ENCODE peak calls at places on chromosomes 16 and 17, in nine cellular contexts. One of them, this sample, is unnamed.
A peak's percentile ranks its signal among the peaks of the same experiment; 100 is the strongest.

GRCh38 chr17:2397247-2398171 is 3.4 kb downstream of the MNT start:
- DNase-seq in lower leg skin: no peak
- DNase-seq in fibroblast of villous mesenchyme: no peak
- DNase-seq in WTC11: no peak
- DNase-seq in A549: no peak
- DNase-seq in cardiac muscle cell: no peak
- DNase-seq in epithelial cell of esophagus: no peak
- DNase-seq in heart left ventricle: no peak
- DNase-seq in GM06990: no peak
- DNase-seq in this sample: no peak

GRCh38 chr16:84844049-84844350 is 24.2 kb downstream of the CRISPLD2 start:
- DNase-seq in lower leg skin: no peak
- DNase-seq in fibroblast of villous mesenchyme: peak; percentile 22
- DNase-seq in WTC11: no peak
- DNase-seq in A549: no peak
- DNase-seq in cardiac muscle cell: no peak
- DNase-seq in epithelial cell of esophagus: no peak
- DNase-seq in heart left ventricle: no peak
- DNase-seq in GM06990: no peak
- DNase-seq in this sample: no peak

GRCh38 chr17:42124256-42124655 is 1.7 kb downstream of the HSPB9 start:
- DNase-seq in lower leg skin: no peak
- DNase-seq in fibroblast of villous mesenchyme: no peak
- DNase-seq in WTC11: no peak
- DNase-seq in A549: no peak
- DNase-seq in cardiac muscle cell: no peak
- DNase-seq in epithelial cell of esophagus: no peak
- DNase-seq in heart left ventricle: no peak
- DNase-seq in GM06990: no peak
- DNase-seq in this sample: no peak

GRCh38 chr17:47315451-47316266 is 8.1 kb upstream of the EFCAB13 start:
- DNase-seq in lower leg skin: peak; percentile 52
- DNase-seq in fibroblast of villous mesenchyme: peak; percentile 91
- DNase-seq in WTC11: no peak
- DNase-seq in A549: peak; percentile 78
- DNase-seq in cardiac muscle cell: peak; percentile 90
- DNase-seq in epithelial cell of esophagus: peak; percentile 76
- DNase-seq in heart left ventricle: peak; percentile 31
- DNase-seq in GM06990: no peak
- DNase-seq in this sample: peak; percentile 72

GRCh38 chr16:50847166-50847565 is 105.3 kb downstream of the CYLD start:
- DNase-seq in lower leg skin: no peak
- DNase-seq in fibroblast of villous mesenchyme: no peak
- DNase-seq in WTC11: no peak
- DNase-seq in A549: no peak
- DNase-seq in cardiac muscle cell: no peak
- DNase-seq in epithelial cell of esophagus: no peak
- DNase-seq in heart left ventricle: no peak
- DNase-seq in GM06990: no peak
- DNase-seq in this sample: no peak

GRCh38 chr16:27781195-27781524 is 231.2 kb downstream of the KATNIP start:
- DNase-seq in lower leg skin: peak; percentile 39
- DNase-seq in fibroblast of villous mesenchyme: peak; percentile 30
- DNase-seq in WTC11: no peak
- DNase-seq in A549: no peak
- DNase-seq in cardiac muscle cell: peak; percentile 11
- DNase-seq in epithelial cell of esophagus: no peak
- DNase-seq in heart left ventricle: peak; percentile 25
- DNase-seq in GM06990: no peak
- DNase-seq in this sample: no peak

GRCh38 chr17:4839965-4840892 is 7.1 kb downstream of the MINK1 start:
- DNase-seq in lower leg skin: no peak
- DNase-seq in fibroblast of villous mesenchyme: peak; percentile 44
- DNase-seq in WTC11: no peak
- DNase-seq in A549: no peak
- DNase-seq in cardiac muscle cell: no peak
- DNase-seq in epithelial cell of esophagus: no peak
- DNase-seq in heart left ventricle: no peak
- DNase-seq in GM06990: no peak
- DNase-seq in this sample: no peak

GRCh38 chr17:7842950-7843535 is 9.0 kb downstream of the KDM6B start:
- DNase-seq in lower leg skin: peak; percentile 82
- DNase-seq in fibroblast of villous mesenchyme: peak; percentile 94
- DNase-seq in WTC11: peak; percentile 58
- DNase-seq in A549: peak; percentile 81
- DNase-seq in cardiac muscle cell: peak; percentile 93
- DNase-seq in epithelial cell of esophagus: peak; percentile 96
- DNase-seq in heart left ventricle: peak; percentile 86
- DNase-seq in GM06990: no peak
- DNase-seq in this sample: no peak

GRCh38 chr16:27217256-27217655 is 13.9 kb downstream of the KDM8 start:
- DNase-seq in lower leg skin: no peak
- DNase-seq in fibroblast of villous mesenchyme: peak; percentile 37
- DNase-seq in WTC11: peak; percentile 36
- DNase-seq in A549: no peak
- DNase-seq in cardiac muscle cell: peak; percentile 64
- DNase-seq in epithelial cell of esophagus: no peak
- DNase-seq in heart left ventricle: no peak
- DNase-seq in GM06990: no peak
- DNase-seq in this sample: no peak

GRCh38 chr16:86002178-86002577 is 103.2 kb downstream of the IRF8 start:
- DNase-seq in lower leg skin: no peak
- DNase-seq in fibroblast of villous mesenchyme: no peak
- DNase-seq in WTC11: no peak
- DNase-seq in A549: no peak
- DNase-seq in cardiac muscle cell: no peak
- DNase-seq in epithelial cell of esophagus: no peak
- DNase-seq in heart left ventricle: no peak
- DNase-seq in GM06990: no peak
- DNase-seq in this sample: no peak

GRCh38 chr17:778096-778495 is 4.0 kb downstream of the GLOD4 start:
- DNase-seq in lower leg skin: no peak
- DNase-seq in fibroblast of villous mesenchyme: no peak
- DNase-seq in WTC11: no peak
- DNase-seq in A549: no peak
- DNase-seq in cardiac muscle cell: no peak
- DNase-seq in epithelial cell of esophagus: no peak
- DNase-seq in heart left ventricle: no peak
- DNase-seq in GM06990: no peak
- DNase-seq in this sample: no peak

GRCh38 chr16:74560912-74561311 is 46.0 kb downstream of the GLG1 start:
- DNase-seq in lower leg skin: no peak
- DNase-seq in fibroblast of villous mesenchyme: no peak
- DNase-seq in WTC11: no peak
- DNase-seq in A549: no peak
- DNase-seq in cardiac muscle cell: no peak
- DNase-seq in epithelial cell of esophagus: no peak
- DNase-seq in heart left ventricle: no peak
- DNase-seq in GM06990: no peak
- DNase-seq in this sample: no peak

GRCh38 chr17:56652608-56653007 is 59.1 kb downstream of the NOG start:
- DNase-seq in lower leg skin: no peak
- DNase-seq in fibroblast of villous mesenchyme: no peak
- DNase-seq in WTC11: no peak
- DNase-seq in A549: peak; percentile 19
- DNase-seq in cardiac muscle cell: no peak
- DNase-seq in epithelial cell of esophagus: no peak
- DNase-seq in heart left ventricle: no peak
- DNase-seq in GM06990: no peak
- DNase-seq in this sample: no peak

GRCh38 chr16:80283450-80284392 is 257.1 kb upstream of the DYNLRB2 start:
- DNase-seq in lower leg skin: no peak
- DNase-seq in fibroblast of villous mesenchyme: no peak
- DNase-seq in WTC11: no peak
- DNase-seq in A549: no peak
- DNase-seq in cardiac muscle cell: no peak
- DNase-seq in epithelial cell of esophagus: no peak
- DNase-seq in heart left ventricle: no peak
- DNase-seq in GM06990: no peak
- DNase-seq in this sample: no peak

GRCh38 chr17:59558953-59559352 is 6.5 kb upstream of the DHX40 start:
- DNase-seq in lower leg skin: no peak
- DNase-seq in fibroblast of villous mesenchyme: peak; percentile 40
- DNase-seq in WTC11: no peak
- DNase-seq in A549: no peak
- DNase-seq in cardiac muscle cell: peak; percentile 40
- DNase-seq in epithelial cell of esophagus: peak; percentile 8
- DNase-seq in heart left ventricle: no peak
- DNase-seq in GM06990: no peak
- DNase-seq in this sample: no peak
- TF ChIP-seq CTCF in lower leg skin: no peak
- TF ChIP-seq CTCF in fibroblast of villous mesenchyme: peak; percentile 44
- TF ChIP-seq CTCF in WTC11: no peak
- TF ChIP-seq CTCF in A549: peak; percentile 44
- TF ChIP-seq CTCF in cardiac muscle cell: peak; percentile 37
- TF ChIP-seq CTCF in epithelial cell of esophagus: peak; percentile 28
- TF ChIP-seq CTCF in heart left ventricle: no peak
- TF ChIP-seq CTCF in GM06990: peak; percentile 4
- TF ChIP-seq CTCF in this sample: no peak

GRCh38 chr17:29617125-29617480 is 5.6 kb downstream of the CORO6 start:
- DNase-seq in lower leg skin: peak; percentile 68
- DNase-seq in fibroblast of villous mesenchyme: peak; percentile 73
- DNase-seq in WTC11: peak; percentile 86
- DNase-seq in A549: peak; percentile 88
- DNase-seq in cardiac muscle cell: peak; percentile 83
- DNase-seq in epithelial cell of esophagus: peak; percentile 90
- DNase-seq in heart left ventricle: no peak
- DNase-seq in GM06990: peak; percentile 89
- DNase-seq in this sample: peak; percentile 93

GRCh38 chr17:29620271-29620670 is 2.4 kb downstream of the CORO6 start:
- DNase-seq in lower leg skin: no peak
- DNase-seq in fibroblast of villous mesenchyme: peak; percentile 29
- DNase-seq in WTC11: peak; percentile 47
- DNase-seq in A549: peak; percentile 57
- DNase-seq in cardiac muscle cell: no peak
- DNase-seq in epithelial cell of esophagus: peak; percentile 70
- DNase-seq in heart left ventricle: no peak
- DNase-seq in GM06990: no peak
- DNase-seq in this sample: no peak

GRCh38 chr17:29619251-29619650 is 3.5 kb downstream of the CORO6 start:
- DNase-seq in lower leg skin: no peak
- DNase-seq in fibroblast of villous mesenchyme: peak; percentile 42
- DNase-seq in WTC11: no peak
- DNase-seq in A549: peak; percentile 73
- DNase-seq in cardiac muscle cell: peak; percentile 57
- DNase-seq in epithelial cell of esophagus: peak; percentile 47
- DNase-seq in heart left ventricle: peak; percentile 77
- DNase-seq in GM06990: no peak
- DNase-seq in this sample: no peak

GRCh38 chr17:29617481-29618271 is 5.0 kb downstream of the CORO6 start:
- DNase-seq in lower leg skin: peak; percentile 56
- DNase-seq in fibroblast of villous mesenchyme: peak; percentile 61
- DNase-seq in WTC11: peak; percentile 91
- DNase-seq in A549: peak; percentile 86
- DNase-seq in cardiac muscle cell: peak; percentile 78
- DNase-seq in epithelial cell of esophagus: peak; percentile 87
- DNase-seq in heart left ventricle: peak; percentile 80
- DNase-seq in GM06990: peak; percentile 90
- DNase-seq in this sample: peak; percentile 89

DNA sequence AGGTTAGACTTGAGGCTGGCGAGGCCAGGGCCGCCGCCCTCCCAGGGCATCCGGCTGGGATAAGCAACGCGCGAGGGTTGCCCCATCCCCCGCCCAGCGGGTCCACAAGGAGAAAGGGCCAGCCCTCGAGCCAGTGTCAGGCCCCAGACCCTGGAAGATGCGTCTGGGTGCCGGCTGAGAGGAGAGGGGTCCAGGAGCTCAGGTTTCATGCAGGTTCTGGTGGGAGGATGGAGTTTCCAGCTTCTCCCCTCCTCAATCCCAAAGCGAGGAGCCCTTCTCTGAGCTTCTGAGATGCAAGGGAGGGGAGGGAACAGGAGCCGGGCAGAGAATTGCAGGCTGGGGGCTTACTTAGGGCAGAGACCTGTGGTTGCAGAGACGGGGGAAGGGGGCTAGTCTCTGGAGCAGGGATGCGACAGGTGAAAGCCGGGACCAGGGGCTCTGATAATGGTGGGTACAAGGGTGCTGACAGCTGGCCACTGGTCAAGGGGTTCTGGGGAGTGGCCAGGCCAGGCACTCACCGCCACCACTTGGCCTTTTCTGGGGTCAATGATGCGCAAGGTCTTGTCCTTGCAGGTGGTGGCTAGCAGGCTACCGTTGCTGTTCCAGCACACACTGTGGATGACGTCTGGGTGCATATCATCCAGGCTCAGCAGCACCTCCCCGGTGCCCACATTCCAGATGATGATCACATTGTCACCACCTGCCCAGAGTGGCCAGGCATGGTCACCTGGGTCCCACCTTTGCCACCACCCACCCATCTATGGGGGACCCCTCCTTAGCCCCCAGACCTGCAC is 4.2 kb downstream of the CORO6 start:
- DNase-seq in lower leg skin: no peak
- DNase-seq in fibroblast of villous mesenchyme: no peak
- DNase-seq in WTC11: no peak
- DNase-seq in A549: no peak
- DNase-seq in cardiac muscle cell: no peak
- DNase-seq in epithelial cell of esophagus: no peak
- DNase-seq in heart left ventricle: no peak
- DNase-seq in GM06990: no peak
- DNase-seq in this sample: no peak
- TF ChIP-seq CTCF in lower leg skin: no peak
- TF ChIP-seq CTCF in fibroblast of villous mesenchyme: no peak
- TF ChIP-seq CTCF in WTC11: no peak
- TF ChIP-seq CTCF in A549: peak; percentile 3
- TF ChIP-seq CTCF in cardiac muscle cell: no peak
- TF ChIP-seq CTCF in epithelial cell of esophagus: no peak
- TF ChIP-seq CTCF in heart left ventricle: peak; percentile 3
- TF ChIP-seq CTCF in GM06990: no peak
- TF ChIP-seq CTCF in this sample: no peak

DNA sequence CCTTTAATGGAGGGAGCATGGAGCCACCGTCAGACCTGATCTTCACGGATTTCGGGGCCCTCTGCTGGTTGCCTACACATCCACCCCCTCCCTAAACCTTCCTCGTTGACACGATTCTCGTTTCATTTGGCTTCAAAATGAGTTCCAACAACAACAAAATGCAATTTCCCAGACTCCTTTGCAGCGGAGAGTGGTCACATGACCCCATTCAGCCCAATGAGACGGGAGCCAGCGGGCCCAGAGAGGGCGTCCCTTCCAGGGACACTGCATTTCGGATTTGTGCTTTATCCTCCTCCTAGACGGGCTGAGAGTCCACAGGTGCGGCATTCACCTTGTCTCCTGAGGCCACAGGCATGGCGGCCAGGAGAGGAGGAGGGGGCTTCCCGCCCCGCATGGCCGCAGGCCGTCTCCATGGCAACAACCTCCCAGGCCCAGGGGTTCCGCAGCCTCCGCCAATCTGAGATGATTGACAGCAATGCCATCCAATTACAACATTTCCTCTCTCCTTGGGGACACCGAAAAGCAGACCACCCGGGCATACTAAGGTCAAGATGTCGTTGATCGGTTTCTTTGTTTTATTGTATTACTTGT is 259.8 kb downstream of the C16orf95 start:
- DNase-seq in lower leg skin: no peak
- DNase-seq in fibroblast of villous mesenchyme: no peak
- DNase-seq in WTC11: peak; percentile 50
- DNase-seq in A549: no peak
- DNase-seq in cardiac muscle cell: no peak
- DNase-seq in epithelial cell of esophagus: no peak
- DNase-seq in heart left ventricle: no peak
- DNase-seq in GM06990: no peak
- DNase-seq in this sample: no peak
- TF ChIP-seq CTCF in lower leg skin: no peak
- TF ChIP-seq CTCF in fibroblast of villous mesenchyme: peak; percentile 21
- TF ChIP-seq CTCF in WTC11: no peak
- TF ChIP-seq CTCF in A549: no peak
- TF ChIP-seq CTCF in cardiac muscle cell: peak; percentile 11
- TF ChIP-seq CTCF in epithelial cell of esophagus: no peak
- TF ChIP-seq CTCF in heart left ventricle: no peak
- TF ChIP-seq CTCF in GM06990: no peak
- TF ChIP-seq CTCF in this sample: no peak

GRCh38 chr17:80147035-80147939 is at the start of gene EIF4A3:
- DNase-seq in lower leg skin: peak; percentile 99
- DNase-seq in fibroblast of villous mesenchyme: peak; percentile 100
- DNase-seq in WTC11: peak; percentile 99
- DNase-seq in A549: peak; percentile 100
- DNase-seq in cardiac muscle cell: peak; percentile 100
- DNase-seq in epithelial cell of esophagus: peak; percentile 99
- DNase-seq in heart left ventricle: peak; percentile 99
- DNase-seq in GM06990: peak; percentile 100
- DNase-seq in this sample: peak; percentile 100
- TF ChIP-seq CTCF in lower leg skin: no peak
- TF ChIP-seq CTCF in fibroblast of villous mesenchyme: no peak
- TF ChIP-seq CTCF in WTC11: no peak
- TF ChIP-seq CTCF in A549: no peak
- TF ChIP-seq CTCF in cardiac muscle cell: no peak
- TF ChIP-seq CTCF in epithelial cell of esophagus: no peak
- TF ChIP-seq CTCF in heart left ventricle: no peak
- TF ChIP-seq CTCF in GM06990: no peak
- TF ChIP-seq CTCF in this sample: no peak